ENCODE peak calls at places on chromosomes 11 and 22, in eight cellular contexts. One of them, this sample, is unnamed.
A peak's percentile ranks its signal among the peaks of the same experiment; 100 is the strongest.

GRCh38 chr11:108228236-108228635 is 5.4 kb downstream of the ATM start:
- DNase-seq in OCI-LY7: no peak
- DNase-seq in gastrocnemius medialis: no peak
- DNase-seq in NCI-H2029 treated with DMSO at 0.1 percent for 48 hours: no peak
- DNase-seq in mucosa of descending colon: no peak
- DNase-seq in activated T-cell treated with anti-CD3 and anti-CD28 coated beads for 1 hour: no peak
- DNase-seq in activated CD4-positive, alpha-beta T cell treated with anti-CD3 and anti-CD28 coated beads, Interleukin-2, amount 50 U/mL, for 48 hours: no peak
- DNase-seq in Kasumi-1: no peak
- DNase-seq in this sample: no peak

GRCh38 chr22:34973016-34973415 is 92.9 kb upstream of the ISX start:
- DNase-seq in activated CD4-positive, alpha-beta T cell treated with anti-CD3 and anti-CD28 coated beads, Interleukin-2, amount 50 U/mL, for 48 hours: no peak
- DNase-seq in OCI-LY7: no peak
- DNase-seq in gastrocnemius medialis: no peak
- DNase-seq in Kasumi-1: no peak
- DNase-seq in mucosa of descending colon: no peak
- DNase-seq in NCI-H2029 treated with DMSO at 0.1 percent for 48 hours: no peak
- DNase-seq in activated T-cell treated with anti-CD3 and anti-CD28 coated beads for 1 hour: no peak
- DNase-seq in this sample: no peak

GRCh38 chr11:105906517-105906916 is 115.5 kb downstream of the MSANTD4 start:
- DNase-seq in Kasumi-1: no peak
- DNase-seq in NCI-H2029 treated with DMSO at 0.1 percent for 48 hours: no peak
- DNase-seq in gastrocnemius medialis: no peak
- DNase-seq in OCI-LY7: no peak
- DNase-seq in mucosa of descending colon: no peak
- DNase-seq in activated T-cell treated with anti-CD3 and anti-CD28 coated beads for 1 hour: no peak
- DNase-seq in activated CD4-positive, alpha-beta T cell treated with anti-CD3 and anti-CD28 coated beads, Interleukin-2, amount 50 U/mL, for 48 hours: no peak
- DNase-seq in this sample: no peak

GRCh38 chr22:44143117-44143495 is 37.6 kb upstream of the PARVG start:
- DNase-seq in gastrocnemius medialis: no peak
- DNase-seq in mucosa of descending colon: no peak
- DNase-seq in OCI-LY7: no peak
- DNase-seq in activated CD4-positive, alpha-beta T cell treated with anti-CD3 and anti-CD28 coated beads, Interleukin-2, amount 50 U/mL, for 48 hours: no peak
- DNase-seq in NCI-H2029 treated with DMSO at 0.1 percent for 48 hours: peak; percentile 73
- DNase-seq in Kasumi-1: no peak
- DNase-seq in activated T-cell treated with anti-CD3 and anti-CD28 coated beads for 1 hour: no peak
- DNase-seq in this sample: no peak

GRCh38 chr22:39208013-39208680 is 36.6 kb downstream of the PDGFB start:
- DNase-seq in NCI-H2029 treated with DMSO at 0.1 percent for 48 hours: no peak
- DNase-seq in gastrocnemius medialis: no peak
- DNase-seq in activated CD4-positive, alpha-beta T cell treated with anti-CD3 and anti-CD28 coated beads, Interleukin-2, amount 50 U/mL, for 48 hours: no peak
- DNase-seq in activated T-cell treated with anti-CD3 and anti-CD28 coated beads for 1 hour: no peak
- DNase-seq in Kasumi-1: no peak
- DNase-seq in OCI-LY7: no peak
- DNase-seq in mucosa of descending colon: no peak
- DNase-seq in this sample: no peak

GRCh38 chr11:31863170-31863929 is 52.2 kb upstream of the PAX6 start:
- DNase-seq in gastrocnemius medialis: no peak
- DNase-seq in NCI-H2029 treated with DMSO at 0.1 percent for 48 hours: no peak
- DNase-seq in OCI-LY7: no peak
- DNase-seq in activated CD4-positive, alpha-beta T cell treated with anti-CD3 and anti-CD28 coated beads, Interleukin-2, amount 50 U/mL, for 48 hours: no peak
- DNase-seq in mucosa of descending colon: no peak
- DNase-seq in Kasumi-1: no peak
- DNase-seq in activated T-cell treated with anti-CD3 and anti-CD28 coated beads for 1 hour: no peak
- DNase-seq in this sample: no peak

GRCh38 chr22:37431811-37432707 is 4.8 kb upstream of the ELFN2 start:
- DNase-seq in gastrocnemius medialis: no peak
- DNase-seq in activated T-cell treated with anti-CD3 and anti-CD28 coated beads for 1 hour: no peak
- DNase-seq in activated CD4-positive, alpha-beta T cell treated with anti-CD3 and anti-CD28 coated beads, Interleukin-2, amount 50 U/mL, for 48 hours: peak; percentile 68
- DNase-seq in mucosa of descending colon: no peak
- DNase-seq in Kasumi-1: no peak
- DNase-seq in OCI-LY7: no peak
- DNase-seq in NCI-H2029 treated with DMSO at 0.1 percent for 48 hours: no peak
- DNase-seq in this sample: peak; percentile 99

GRCh38 chr11:73029408-73029807 is 112.7 kb downstream of the FCHSD2 start:
- DNase-seq in OCI-LY7: no peak
- DNase-seq in activated T-cell treated with anti-CD3 and anti-CD28 coated beads for 1 hour: no peak
- DNase-seq in gastrocnemius medialis: no peak
- DNase-seq in NCI-H2029 treated with DMSO at 0.1 percent for 48 hours: no peak
- DNase-seq in activated CD4-positive, alpha-beta T cell treated with anti-CD3 and anti-CD28 coated beads, Interleukin-2, amount 50 U/mL, for 48 hours: no peak
- DNase-seq in Kasumi-1: no peak
- DNase-seq in mucosa of descending colon: no peak
- DNase-seq in this sample: no peak

GRCh38 chr11:86464509-86465221 is 90.0 kb downstream of the CCDC81 start:
- DNase-seq in activated T-cell treated with anti-CD3 and anti-CD28 coated beads for 1 hour: no peak
- DNase-seq in Kasumi-1: no peak
- DNase-seq in gastrocnemius medialis: no peak
- DNase-seq in activated CD4-positive, alpha-beta T cell treated with anti-CD3 and anti-CD28 coated beads, Interleukin-2, amount 50 U/mL, for 48 hours: no peak
- DNase-seq in OCI-LY7: no peak
- DNase-seq in NCI-H2029 treated with DMSO at 0.1 percent for 48 hours: no peak
- DNase-seq in mucosa of descending colon: no peak
- DNase-seq in this sample: no peak

GRCh38 chr11:3056296-3057068 is 741 bp downstream of the CARS1 start:
- DNase-seq in NCI-H2029 treated with DMSO at 0.1 percent for 48 hours: peak; percentile 7
- DNase-seq in activated CD4-positive, alpha-beta T cell treated with anti-CD3 and anti-CD28 coated beads, Interleukin-2, amount 50 U/mL, for 48 hours: peak; percentile 38
- DNase-seq in mucosa of descending colon: peak; percentile 28
- DNase-seq in activated T-cell treated with anti-CD3 and anti-CD28 coated beads for 1 hour: no peak
- DNase-seq in gastrocnemius medialis: no peak
- DNase-seq in OCI-LY7: peak; percentile 47
- DNase-seq in Kasumi-1: no peak
- DNase-seq in this sample: no peak

GRCh38 chr22:35488513-35488912 is 52.1 kb upstream of the RASD2 start:
- DNase-seq in gastrocnemius medialis: no peak
- DNase-seq in NCI-H2029 treated with DMSO at 0.1 percent for 48 hours: peak; percentile 59
- DNase-seq in Kasumi-1: no peak
- DNase-seq in activated CD4-positive, alpha-beta T cell treated with anti-CD3 and anti-CD28 coated beads, Interleukin-2, amount 50 U/mL, for 48 hours: no peak
- DNase-seq in OCI-LY7: no peak
- DNase-seq in activated T-cell treated with anti-CD3 and anti-CD28 coated beads for 1 hour: no peak
- DNase-seq in mucosa of descending colon: peak; percentile 34
- DNase-seq in this sample: no peak

GRCh38 chr22:24329453-24329852 is 58.8 kb downstream of the SPECC1L start:
- DNase-seq in OCI-LY7: no peak
- DNase-seq in gastrocnemius medialis: no peak
- DNase-seq in mucosa of descending colon: no peak
- DNase-seq in Kasumi-1: no peak
- DNase-seq in activated CD4-positive, alpha-beta T cell treated with anti-CD3 and anti-CD28 coated beads, Interleukin-2, amount 50 U/mL, for 48 hours: no peak
- DNase-seq in activated T-cell treated with anti-CD3 and anti-CD28 coated beads for 1 hour: no peak
- DNase-seq in NCI-H2029 treated with DMSO at 0.1 percent for 48 hours: no peak
- DNase-seq in this sample: no peak

This sample was measured in astrocyte of the cerebellum.